ENCODE peak calls at places on chromosome 6, in six cellular contexts. A is Panc1, W is cardiac muscle cell, B is psoas muscle, F is colonic mucosa, K is mammary epithelial cell. T is an unnamed sample.

GRCh38 chr6:162344935-162345599 is 382.5 kb downstream of the PRKN start:
- DNase-seq in A (no peak), W (no peak), B (no peak), F (no peak), K (peak; percentile 78), T (no peak)

GRCh38 chr6:37783831-37784584 is 35.5 kb upstream of the ZFAND3 start:
- DNase-seq in A (no peak), W (peak; percentile 9), B (peak; percentile 68), F (no peak), K (no peak), T (no peak)

GRCh38 chr6:114941078-114941477 is 598.3 kb upstream of the HS3ST5 start:
- DNase-seq in A (no peak), W (no peak), B (no peak), F (no peak), K (no peak), T (no peak)

GRCh38 chr6:143331362-143331761 is 119.1 kb downstream of the ADAT2 start:
- DNase-seq in A (no peak), W (no peak), B (no peak), F (no peak), K (no peak), T (no peak)

GRCh38 chr6:48021904-48022303 is 89.1 kb downstream of the PTCHD4 start:
- DNase-seq in A (no peak), W (no peak), B (no peak), F (no peak), K (no peak), T (no peak)

GRCh38 chr6:43983191-43983590 is 144.1 kb downstream of the MRPL14 start:
- DNase-seq in A (no peak), W (no peak), B (no peak), F (no peak), K (no peak), T (no peak)

GRCh38 chr6:12420626-12421025 is 130.5 kb downstream of the EDN1 start:
- DNase-seq in A (no peak), W (no peak), B (no peak), F (no peak), K (peak; percentile 90), T (no peak)

GRCh38 chr6:133756046-133756445 is 132.9 kb upstream of the TCF21 start:
- DNase-seq in A (no peak), W (no peak), B (no peak), F (no peak), K (no peak), T (no peak)

GRCh38 chr6:13710552-13711383 is 867 bp downstream of the RANBP9 start:
- DNase-seq in A (no peak), W (peak; percentile 73), B (peak; percentile 69), F (peak; percentile 63), K (peak; percentile 32), T (no peak)

GRCh38 chr6:154298297-154298696 is 58.3 kb downstream of the IPCEF1 start:
- DNase-seq in A (no peak), W (no peak), B (no peak), F (no peak), K (peak; percentile 72), T (no peak)

GRCh38 chr6:155126727-155127439 is 131.8 kb downstream of the TIAM2 start:
- DNase-seq in A (peak; percentile 76), W (no peak), B (no peak), F (no peak), K (peak; percentile 78), T (no peak)

GRCh38 chr6:113361014-113361645 is 496.0 kb upstream of the MARCKS start:
- DNase-seq in A (no peak), W (no peak), B (no peak), F (no peak), K (peak; percentile 91), T (no peak)

GRCh38 chr6:168229368-168229752 is 90.2 kb downstream of the DACT2 start:
- DNase-seq in A (no peak), W (no peak), B (no peak), F (no peak), K (no peak), T (no peak)

GRCh38 chr6:35312076-35312762 is 14.6 kb downstream of the DEF6 start:
- DNase-seq in A (no peak), W (no peak), B (no peak), F (no peak), K (no peak), T (no peak)

GRCh38 chr6:35310265-35310831 is 12.7 kb downstream of the DEF6 start:
- DNase-seq in A (no peak), W (no peak), B (no peak), F (no peak), K (no peak), T (no peak)

GRCh38 chr6:35311390-35312075 is 13.9 kb downstream of the DEF6 start:
- DNase-seq in A (no peak), W (no peak), B (no peak), F (no peak), K (no peak), T (no peak)

GRCh38 chr6:35312763-35313125 is 15.1 kb downstream of the DEF6 start:
- DNase-seq in A (no peak), W (no peak), B (no peak), F (no peak), K (no peak), T (no peak)

DNA sequence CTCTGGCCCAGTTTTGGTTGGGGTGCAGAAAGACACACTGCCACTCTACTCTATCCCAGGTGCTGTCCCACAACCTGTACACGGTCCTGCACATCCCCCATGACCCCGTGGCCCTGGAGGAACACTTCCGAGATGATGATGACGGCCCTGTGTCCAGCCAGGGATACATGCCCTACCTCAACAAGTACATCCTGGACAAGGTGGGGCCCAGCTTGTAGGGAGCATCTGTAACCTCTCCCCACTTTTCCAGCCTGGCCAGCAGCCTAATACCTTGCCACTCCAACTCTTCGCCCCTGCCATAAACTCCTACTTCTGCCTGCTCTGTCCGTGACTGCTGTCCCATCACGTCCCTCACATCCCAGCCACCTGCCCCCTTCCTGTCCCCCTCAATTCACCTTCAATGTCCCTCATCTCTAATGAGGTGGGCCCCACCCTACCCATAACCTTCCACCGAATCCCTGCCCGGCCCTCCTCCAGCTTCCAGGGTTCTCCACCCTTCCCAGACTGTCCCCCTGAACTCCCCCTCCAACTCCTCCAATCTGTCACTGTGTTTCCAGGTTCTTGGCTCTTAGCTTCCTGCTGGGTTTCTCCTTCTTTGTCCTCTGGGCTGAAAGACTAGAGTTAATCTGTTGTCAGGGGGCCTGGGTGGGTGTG is 12.1 kb downstream of the DEF6 start:
- DNase-seq in A (no peak), W (no peak), B (no peak), F (no peak), K (no peak), T (no peak)
- H3K4me1 ChIP-seq in A (no peaks in the 10 kb centered on the region), W (no peaks in the 10 kb centered on the region), B (no peaks in the 10 kb centered on the region), F (no peaks in the 10 kb centered on the region), K (no peaks in the 10 kb centered on the region), T (peaks cover 3% of the 10 kb centered on the region)

GRCh38 chr6:56245903-56246351 is 1.5 kb downstream of the COL21A1 start:
- DNase-seq in A (no peak), W (no peak), B (no peak), F (no peak), K (no peak), T (no peak)

GRCh38 chr6:56246544-56246940 is 838 bp downstream of the COL21A1 start:
- DNase-seq in A (no peak), W (no peak), B (no peak), F (no peak), K (no peak), T (no peak)

GRCh38 chr6:56246941-56247653 is at the start of gene COL21A1:
- DNase-seq in A (no peak), W (peak; percentile 76), B (peak; percentile 58), F (peak; percentile 31), K (no peak), T (peak; percentile 52)

GRCh38 chr6:56250266-56250665 is 2.9 kb upstream of the COL21A1 start:
- DNase-seq in A (no peak), W (peak; percentile 30), B (no peak), F (no peak), K (no peak), T (no peak)

DNA sequence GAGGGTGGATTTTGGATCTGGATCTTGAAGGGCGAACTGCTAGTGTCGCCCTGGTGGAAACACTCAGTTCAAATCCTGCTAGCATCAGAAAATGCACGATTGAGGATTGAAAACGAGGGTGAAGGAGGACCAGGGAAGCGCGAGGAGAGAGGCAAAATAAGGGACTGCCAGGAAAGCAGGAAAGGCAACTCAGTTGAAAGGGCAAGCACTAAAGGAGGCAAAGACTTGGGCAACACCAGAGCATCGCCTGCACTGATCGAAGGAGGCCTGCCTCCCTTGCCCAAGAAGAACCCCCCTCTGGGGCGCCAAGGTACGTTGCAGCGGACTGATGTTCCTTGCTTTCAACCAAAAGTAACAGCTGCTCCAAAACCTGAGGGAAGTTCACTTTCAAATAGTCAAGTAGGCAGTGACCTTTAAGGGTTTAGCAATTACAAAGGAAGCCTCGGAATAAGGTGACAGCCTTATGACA is 308 bp upstream of the COL21A1 start:
- DNase-seq in A (no peak), W (no peak), B (no peak), F (no peak), K (no peak), T (no peak)
- H3K4me3 ChIP-seq in A (peak overlapping the region; percentile 43), W (peak overlapping the region; percentile 35), B (peak overlapping the region; percentile 63), F (peak overlapping the region; percentile 27), K (no peak overlapping the region), T (peak overlapping the region; percentile 40)

GRCh38 chr6:122222761-122223160 is 176.7 kb upstream of the HSF2 start:
- DNase-seq in A (no peak), W (no peak), B (no peak), F (no peak), K (no peak), T (no peak)
- H3K36me3 ChIP-seq in A (no peaks in the 10 kb centered on the region), W (no peaks in the 10 kb centered on the region), B (no peaks in the 10 kb centered on the region), F (no peaks in the 10 kb centered on the region), K (no peaks in the 10 kb centered on the region), T (no peaks in the 10 kb centered on the region)

DNA sequence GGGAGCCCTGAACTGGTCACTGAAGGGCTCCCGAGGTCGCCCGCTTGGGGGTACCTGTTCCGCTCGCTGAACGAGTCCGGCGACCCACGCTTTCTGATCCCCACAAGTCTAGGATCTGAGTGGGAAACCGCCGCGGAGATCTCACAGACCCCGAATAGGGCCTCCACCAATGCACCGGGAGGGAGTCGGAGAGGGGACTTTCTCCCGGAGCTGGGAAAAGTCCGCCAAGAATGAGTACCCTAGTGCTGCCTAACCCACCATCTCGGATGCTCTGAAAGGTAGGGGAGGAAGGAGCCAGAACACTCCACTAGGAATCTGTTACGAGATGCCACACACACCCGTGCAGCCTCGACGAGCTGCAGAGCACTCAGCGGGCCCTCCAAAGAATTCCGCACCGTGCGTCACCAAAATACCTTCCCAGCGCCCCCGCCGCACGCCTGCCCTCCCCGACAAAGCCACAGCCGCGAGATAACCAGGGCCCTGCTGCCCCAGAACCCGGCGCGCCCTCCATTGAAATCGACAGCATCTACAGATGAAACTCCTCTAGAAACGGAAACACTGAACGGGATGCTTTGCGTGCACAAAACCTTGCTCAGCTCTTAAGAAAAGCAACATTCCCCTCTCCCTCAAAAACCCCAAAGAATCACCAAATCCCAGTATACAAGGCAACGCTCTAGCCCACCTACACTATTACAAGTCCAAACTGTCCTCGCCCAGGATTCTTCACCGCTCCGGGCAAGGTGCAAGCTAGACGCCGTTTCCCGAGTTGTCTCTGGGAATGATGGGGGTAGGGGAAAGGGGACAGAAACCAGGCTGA is 686 bp downstream of the COL12A1 start:
- DNase-seq in A (no peak), W (peak; percentile 38), B (peak; percentile 65), F (no peak), K (peak; percentile 54), T (no peak)
- H3K4me1 ChIP-seq in A (peaks cover 5% of the 10 kb centered on the region), W (no peaks in the 10 kb centered on the region), B (peaks cover 25% of the 10 kb centered on the region), F (peaks cover 5% of the 10 kb centered on the region), K (peaks cover 24% of the 10 kb centered on the region), T (no peaks in the 10 kb centered on the region)

T was measured in NT2/D1.